ENCODE peak calls at places on chromosomes 16 and 17, in five cellular contexts. A is effector memory CD8-positive, alpha-beta T cell; U is upper lobe of left lung; I is PC-3; G is stimulated activated naive CD8-positive, alpha-beta T cell treated with anti-CD3 and anti-CD28 coated beads, Interleukin-15, Interleukin-2, amounts not matched to agents 100 U/mL and 50 U/mL, for 24 hours. R is an unnamed sample.

GRCh38 chr16:87418644-87419043 is 26.5 kb downstream of the MAP1LC3B start:
- ATAC-seq in A (no peak), U (no peak), I (peak; percentile 78), G (no peak), R (no peak)

GRCh38 chr17:56031636-56032035 is 121.6 kb upstream of the ANKFN1 start:
- ATAC-seq in A (no peak), U (no peak), I (no peak), G (peak; percentile 40), R (no peak)

GRCh38 chr17:48663134-48663924 is 37.2 kb upstream of the HOXB9 start:
- ATAC-seq in A (no peak), U (no peak), I (peak; percentile 60), G (no peak), R (no peak)

GRCh38 chr16:8944113-8944765 is 19.5 kb downstream of the USP7 start:
- ATAC-seq in A (peak; percentile 34), U (no peak), I (no peak), G (peak; percentile 50), R (no peak)

GRCh38 chr17:73455050-73455687 is 143.4 kb upstream of the CDC42EP4 start:
- ATAC-seq in A (no peak), U (no peak), I (peak; percentile 51), G (no peak), R (no peak)

GRCh38 chr17:28737316-28737715 is 6.5 kb upstream of the TRAF4 start:
- ATAC-seq in A (no peak), U (no peak), I (no peak), G (no peak), R (no peak)

GRCh38 chr16:59612094-59612493 is 878.0 kb upstream of the GOT2 start:
- ATAC-seq in A (no peak), U (no peak), I (no peak), G (no peak), R (no peak)

GRCh38 chr16:80552277-80552676 is 11.5 kb downstream of the DYNLRB2 start:
- ATAC-seq in A (no peak), U (no peak), I (no peak), G (no peak), R (no peak)

GRCh38 chr17:57289613-57290012 is 33.3 kb downstream of the MSI2 start:
- ATAC-seq in A (no peak), U (no peak), I (no peak), G (no peak), R (no peak)

GRCh38 chr17:60971515-60972369 is 294.1 kb downstream of the BCAS3 start:
- ATAC-seq in A (peak; percentile 56), U (no peak), I (peak; percentile 97), G (peak; percentile 52), R (peak; percentile 13)

GRCh38 chr17:78442648-78443128 is 64.2 kb downstream of the PGS1 start:
- ATAC-seq in A (peak; percentile 63), U (peak; percentile 82), I (no peak), G (peak; percentile 10), R (peak; percentile 86)

GRCh38 chr17:74822329-74823175 is 37.1 kb downstream of the GRIN2C start:
- ATAC-seq in A (no peak), U (no peak), I (no peak), G (no peak), R (peak; percentile 65)

GRCh38 chr16:21608647-21609328 is 9.4 kb downstream of the METTL9 start:
- ATAC-seq in A (peak; percentile 91), U (no peak), I (no peak), G (no peak), R (no peak)

GRCh38 chr16:56255904-56256303 is 64.6 kb downstream of the GNAO1 start:
- ATAC-seq in A (no peak), U (no peak), I (no peak), G (no peak), R (no peak)

GRCh38 chr16:1527836-1528811 is 5.3 kb upstream of the TMEM204 start:
- ATAC-seq in A (no peak), U (peak; percentile 4), I (no peak), G (no peak), R (no peak)

GRCh38 chr16:80862153-80862552 is 57.8 kb upstream of the CDYL2 start:
- ATAC-seq in A (no peak), U (no peak), I (no peak), G (no peak), R (no peak)

GRCh38 chr17:3838206-3838605 is 7.8 kb downstream of the NCBP3 start:
- ATAC-seq in A (no peak), U (no peak), I (no peak), G (no peak), R (no peak)

GRCh38 chr17:80978499-80979497 is 12.8 kb upstream of the CHMP6 start:
- ATAC-seq in A (no peak), U (no peak), I (no peak), G (no peak), R (no peak)

GRCh38 chr17:43908111-43908721 is 880 bp upstream of the MPP2 start:
- ATAC-seq in A (peak; percentile 57), U (no peak), I (no peak), G (no peak), R (peak; percentile 77)